ENCODE peak calls at places on chromosomes 6 and 20, in six cellular contexts. C is CD4-positive, alpha-beta T cell; V is AG09309; X is astrocyte of the spinal cord; M is endothelial cell; I is left lung. K is an unnamed sample.

GRCh38 chr6:158503846-158504245 is 56.0 kb upstream of the TMEM181 start:
- DNase-seq in C (no peak), V (no peak), X (no peak), M (no peak), I (no peak), K (no peak)

GRCh38 chr6:24506814-24507520 is 12.2 kb downstream of the ALDH5A1 start:
- DNase-seq in C (no peak), V (no peak), X (no peak), M (no peak), I (no peak), K (no peak)

GRCh38 chr20:48901326-48901725 is 20.2 kb upstream of the ARFGEF2 start:
- DNase-seq in C (no peak), V (no peak), X (no peak), M (no peak), I (no peak), K (no peak)

GRCh38 chr20:14963262-14963663 is 625.9 kb upstream of the FLRT3 start:
- DNase-seq in C (no peak), V (no peak), X (no peak), M (no peak), I (no peak), K (no peak)

GRCh38 chr6:92779758-92780157 is 639.6 kb downstream of the EPHA7 start:
- DNase-seq in C (no peak), V (no peak), X (peak; percentile 79), M (no peak), I (no peak), K (no peak)

GRCh38 chr6:80610821-80611220 is 504.4 kb downstream of the BCKDHB start:
- DNase-seq in C (no peak), V (peak; percentile 25), X (peak; percentile 31), M (no peak), I (no peak), K (no peak)

GRCh38 chr20:2829376-2829775 is 11.1 kb downstream of the PCED1A start:
- DNase-seq in C (no peak), V (no peak), X (no peak), M (no peak), I (no peak), K (no peak)

GRCh38 chr6:56387621-56388413 is 140.4 kb upstream of the COL21A1 start:
- DNase-seq in C (no peak), V (no peak), X (no peak), M (no peak), I (no peak), K (no peak)

GRCh38 chr20:59816146-59816743 is 117.2 kb downstream of the SYCP2 start:
- DNase-seq in C (no peak), V (no peak), X (no peak), M (no peak), I (no peak), K (no peak)

GRCh38 chr6:57173886-57174510 is 1.9 kb downstream of the BAG2 start:
- DNase-seq in C (no peak), V (peak; percentile 56), X (peak; percentile 76), M (no peak), I (no peak), K (no peak)

GRCh38 chr6:3015144-3015543 is 15.4 kb downstream of the NQO2 start:
- DNase-seq in C (no peak), V (no peak), X (no peak), M (no peak), I (no peak), K (no peak)

GRCh38 chr20:39865446-39865845 is 823.6 kb downstream of the MAFB start:
- DNase-seq in C (no peak), V (no peak), X (no peak), M (no peak), I (no peak), K (no peak)

GRCh38 chr20:46252352-46253091 is 55.8 kb downstream of the CDH22 start:
- DNase-seq in C (no peak), V (no peak), X (no peak), M (no peak), I (no peak), K (no peak)

GRCh38 chr20:61724376-61724775 is 341.3 kb downstream of the TAF4 start:
- DNase-seq in C (no peak), V (no peak), X (peak; percentile 15), M (peak; percentile 49), I (no peak), K (no peak)

GRCh38 chr6:105474234-105474633 is 71.4 kb upstream of the PREP start:
- DNase-seq in C (no peak), V (peak; percentile 53), X (peak; percentile 16), M (no peak), I (no peak), K (no peak)

GRCh38 chr6:100304575-100304974 is 160.1 kb downstream of the SIM1 start:
- DNase-seq in C (no peak), V (no peak), X (no peak), M (no peak), I (no peak), K (no peak)

GRCh38 chr20:31593221-31594001 is 11.7 kb upstream of the ID1 start:
- DNase-seq in C (no peak), V (no peak), X (peak; percentile 90), M (no peak), I (peak; percentile 89), K (no peak)

GRCh38 chr6:158854214-158855101 is 35.3 kb upstream of the EZR start:
- DNase-seq in C (peak; percentile 16), V (no peak), X (peak; percentile 41), M (no peak), I (no peak), K (no peak)

DNA sequence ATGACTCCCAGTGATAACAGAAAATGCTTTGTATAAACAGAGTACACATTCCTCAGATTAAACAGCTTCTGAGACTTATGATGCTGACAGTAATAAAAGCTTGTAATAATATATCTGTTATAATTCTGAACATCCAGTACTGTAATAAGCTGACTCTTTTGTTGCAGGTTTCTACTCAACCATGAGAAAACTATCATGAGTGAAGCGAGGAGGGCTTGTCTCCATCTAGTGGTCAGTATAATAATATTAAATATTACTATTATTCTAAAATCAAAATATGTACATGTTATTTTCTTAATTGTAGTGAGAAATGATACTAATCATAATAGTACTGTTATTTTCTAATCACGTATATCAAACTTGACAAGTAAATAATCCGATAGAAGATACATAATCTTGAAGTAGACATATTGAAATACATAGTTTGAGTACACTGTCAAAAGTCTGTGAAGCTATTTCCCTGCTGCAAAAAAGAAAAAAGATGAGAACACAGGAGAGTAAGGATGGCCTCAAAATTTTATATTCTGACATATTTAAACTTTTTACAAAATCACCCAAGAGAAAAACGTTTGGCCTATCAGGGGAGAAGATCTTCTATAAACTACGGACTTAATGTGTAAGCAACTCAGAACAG is 183.1 kb downstream of the MOXD1 start:
- DNase-seq in C (no peak), V (no peak), X (peak; percentile 69), M (no peak), I (no peak), K (no peak)
- TF ChIP-seq CTCF in C (peak; percentile 28), V (peak; percentile 50), X (peak; percentile 44), M (peak; percentile 72), I (peak; percentile 39), K (peak; percentile 71)

DNA sequence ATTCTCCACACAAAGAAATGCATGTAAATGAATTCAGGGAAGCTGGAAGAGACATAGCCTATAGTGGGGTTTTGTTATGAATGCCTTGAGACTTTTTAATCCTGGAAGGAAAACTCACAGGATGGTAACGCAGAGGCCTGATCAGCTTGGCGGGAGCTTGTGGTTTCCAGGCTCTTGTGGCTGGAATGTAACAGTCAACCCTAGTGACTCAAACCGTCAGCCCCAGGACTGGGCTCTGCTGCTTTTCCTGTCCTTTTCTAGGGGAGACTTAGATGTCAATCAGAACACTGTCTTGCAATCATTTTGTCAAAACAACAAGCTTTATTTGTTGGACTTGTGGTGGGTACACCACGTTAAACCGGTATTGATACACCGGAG is 34.9 kb downstream of the KIF25 start:
- DNase-seq in C (no peak), V (peak; percentile 46), X (peak; percentile 84), M (no peak), I (no peak), K (no peak)
- TF ChIP-seq CTCF in C (no peak), V (peak; percentile 62), X (peak; percentile 53), M (no peak), I (no peak), K (no peak)

DNA sequence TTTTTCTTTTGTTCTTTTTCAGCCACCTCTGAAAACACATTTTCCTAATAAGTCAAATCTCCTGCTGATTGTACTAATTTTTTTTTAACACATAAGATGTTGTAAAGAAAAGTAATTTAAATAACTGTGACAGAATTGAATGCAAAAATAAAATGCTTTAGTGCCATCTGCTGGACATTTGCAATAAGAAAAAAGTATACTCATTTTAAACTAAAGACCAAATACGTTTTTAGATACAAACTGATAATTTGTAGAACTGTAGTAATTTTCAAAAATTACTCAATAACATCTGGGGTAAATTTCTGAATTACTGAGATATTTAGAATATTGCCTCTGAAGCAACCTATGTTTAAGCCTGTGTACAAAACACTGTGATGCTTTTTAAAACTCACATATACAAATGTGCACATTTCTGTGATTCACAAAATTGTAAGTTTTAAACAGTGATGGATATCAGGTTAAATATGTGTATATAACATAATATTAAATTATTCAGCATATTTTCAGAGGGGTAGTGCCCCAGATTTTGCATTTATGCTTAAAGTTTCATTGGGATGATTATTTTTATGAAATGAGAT is 198.7 kb downstream of the RIMS1 start:
- DNase-seq in C (no peak), V (no peak), X (peak; percentile 40), M (no peak), I (no peak), K (no peak)
- TF ChIP-seq CTCF in C (no peak), V (peak; percentile 26), X (peak; percentile 21), M (peak; percentile 81), I (peak; percentile 47), K (peak; percentile 73)

GRCh38 chr20:62730481-62730880 is 21.8 kb downstream of the NTSR1 start:
- DNase-seq in C (no peak), V (no peak), X (no peak), M (no peak), I (peak; percentile 57), K (no peak)
- TF ChIP-seq CTCF in C (no peak), V (no peak), X (no peak), M (no peak), I (no peak), K (no peak)

DNA sequence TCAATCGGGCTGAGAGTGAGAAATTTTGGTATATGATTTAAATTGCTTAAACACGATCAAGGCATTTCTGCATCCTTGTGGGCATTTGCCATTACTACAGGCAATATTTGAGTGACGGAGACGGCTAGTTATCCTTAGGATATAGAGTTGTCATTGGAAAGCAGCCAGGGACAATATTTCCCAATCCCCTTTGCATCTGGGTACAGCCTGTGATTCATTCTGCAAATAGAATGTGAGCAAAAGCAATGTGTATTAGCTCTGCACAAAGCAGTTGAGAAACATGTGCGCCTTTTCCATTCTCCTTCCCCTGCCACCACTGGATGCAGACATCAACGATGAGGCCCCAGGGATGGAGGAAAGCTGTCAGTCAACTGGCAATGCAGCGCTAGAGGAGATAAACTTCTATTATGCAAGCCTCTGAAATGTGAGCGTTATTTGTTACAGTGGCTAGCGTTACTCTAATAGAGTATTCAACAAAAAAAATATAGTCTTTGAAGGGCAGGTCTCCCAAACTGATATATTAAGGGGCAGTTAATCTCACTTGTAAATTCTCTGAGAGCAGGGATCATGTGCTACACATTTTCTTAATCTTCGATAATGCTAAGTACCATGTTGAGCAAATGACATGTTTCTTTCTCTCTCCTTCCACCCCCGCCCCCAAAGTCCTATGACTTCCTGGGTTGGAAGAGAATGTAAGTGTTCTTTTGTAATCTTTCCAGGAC is 37.1 kb upstream of the NCOA3 start:
- DNase-seq in C (no peak), V (peak; percentile 96), X (peak; percentile 98), M (no peak), I (no peak), K (no peak)
- TF ChIP-seq CTCF in C (no peak), V (peak; percentile 57), X (peak; percentile 48), M (no peak), I (peak; percentile 16), K (no peak)